ENCODE peak calls at places on chromosome 5, in eight cellular contexts. S is suprapubic skin, M is endodermal cell, C is mucosa of descending colon, F is transverse colon, K is OCI-LY7, T is sigmoid colon, P is left ventricle myocardium inferior. J is an unnamed sample. For H3K4me1, the result is how much of the 10 kb centered on the place peaks cover.

GRCh38 chr5:146745937-146746577 is 132.5 kb downstream of the PPP2R2B start:
- DNase-seq in S (no peak), T (no peak), P (no peak), M (no peak), K (no peak), C (no peak), F (no peak), J (no peak)

GRCh38 chr5:50874277-50874984 is 208.0 kb downstream of the PARP8 start:
- DNase-seq in P (no peak), T (no peak), K (no peak), F (no peak), S (no peak), M (no peak), C (no peak), J (no peak)

GRCh38 chr5:57735754-57736153 is 253.1 kb upstream of the ACTBL2 start:
- DNase-seq in S (no peak), K (no peak), M (no peak), P (no peak), C (no peak), F (no peak), T (no peak), J (no peak)

GRCh38 chr5:168128154-168128553 is 163.3 kb upstream of the WWC1 start:
- DNase-seq in F (no peak), T (no peak), M (no peak), C (no peak), K (no peak), P (no peak), S (no peak), J (no peak)

GRCh38 chr5:95715799-95716461 is 15.2 kb upstream of the RHOBTB3 start:
- DNase-seq in P (no peak), M (no peak), C (no peak), F (no peak), S (no peak), K (no peak), T (no peak), J (no peak)

GRCh38 chr5:5494489-5495402 is 72.3 kb downstream of the ICE1 start:
- DNase-seq in P (peak), C (peak), M (peak), F (peak), S (peak), K (peak), T (peak), J (peak)

GRCh38 chr5:180606215-180606785 is 15.0 kb upstream of the SCGB3A1 start:
- DNase-seq in K (no peak), T (peak), P (no peak), C (no peak), F (no peak), M (no peak), S (no peak), J (no peak)

GRCh38 chr5:178496219-178496618 is 94.0 kb downstream of the COL23A1 start:
- DNase-seq in S (no peak), K (no peak), M (no peak), T (no peak), F (no peak), P (no peak), C (no peak), J (no peak)

GRCh38 chr5:123439616-123440153 is 16.5 kb upstream of the CEP120 start:
- DNase-seq in C (peak), S (no peak), P (no peak), M (no peak), K (no peak), T (no peak), F (no peak), J (no peak)

GRCh38 chr5:169735913-169736312 is 98.8 kb downstream of the DOCK2 start:
- DNase-seq in P (no peak), S (no peak), F (no peak), T (no peak), K (no peak), C (no peak), M (no peak), J (no peak)

DNA sequence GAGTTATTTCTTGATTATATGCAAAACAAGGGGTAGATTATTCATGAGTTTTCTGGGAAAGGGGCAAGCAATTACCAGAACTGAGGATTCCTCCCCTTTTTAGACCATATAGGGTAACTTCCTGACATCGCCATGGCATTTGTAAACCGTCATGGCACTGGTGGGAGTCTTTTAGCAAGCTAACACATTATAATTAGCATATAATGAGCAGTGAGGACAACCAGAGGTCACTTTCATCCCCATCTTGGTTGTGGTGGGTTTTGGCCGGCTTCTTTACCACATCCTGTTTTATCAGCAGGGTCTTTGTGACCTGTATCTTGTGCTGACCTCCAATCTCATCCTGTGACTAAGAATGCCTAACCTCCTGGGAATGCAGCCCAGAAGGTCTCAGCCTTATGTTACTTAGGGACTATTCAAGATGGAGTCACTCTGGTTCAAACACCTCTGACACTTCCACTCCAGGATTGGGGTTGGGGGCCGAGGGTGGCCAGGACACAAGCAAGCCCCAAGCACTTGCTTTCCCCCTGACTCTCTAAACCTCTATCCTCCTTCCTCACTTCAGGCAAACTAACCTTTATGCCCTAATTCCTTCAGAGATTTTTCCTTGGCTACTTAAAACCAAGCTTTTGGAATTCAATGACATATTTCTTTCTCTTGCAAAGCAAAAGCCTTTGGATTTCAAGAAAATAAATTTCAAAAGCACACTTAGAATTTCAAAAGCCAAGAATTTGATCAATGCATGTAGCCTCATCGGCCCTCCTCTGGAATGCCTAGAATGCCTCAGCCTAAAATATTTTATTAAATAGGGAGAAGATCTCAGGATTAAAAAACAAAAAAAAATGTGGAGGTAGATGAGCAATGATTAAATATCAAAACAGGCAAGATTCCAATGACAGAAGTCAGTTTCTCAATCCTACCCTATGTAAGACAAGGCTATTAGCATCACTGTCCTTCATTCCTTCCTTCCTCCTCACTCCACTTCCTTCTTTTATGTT is 168.7 kb downstream of the CDH6 start:
- DNase-seq in S (no peak), C (no peak), K (no peak), T (no peak), M (no peak), F (no peak), P (no peak), J (no peak)
- H3K4me1 ChIP-seq in S (under half), C (under half), K (under half), T (under half), M (under half), F (under half), P (under half), J (under half)

DNA sequence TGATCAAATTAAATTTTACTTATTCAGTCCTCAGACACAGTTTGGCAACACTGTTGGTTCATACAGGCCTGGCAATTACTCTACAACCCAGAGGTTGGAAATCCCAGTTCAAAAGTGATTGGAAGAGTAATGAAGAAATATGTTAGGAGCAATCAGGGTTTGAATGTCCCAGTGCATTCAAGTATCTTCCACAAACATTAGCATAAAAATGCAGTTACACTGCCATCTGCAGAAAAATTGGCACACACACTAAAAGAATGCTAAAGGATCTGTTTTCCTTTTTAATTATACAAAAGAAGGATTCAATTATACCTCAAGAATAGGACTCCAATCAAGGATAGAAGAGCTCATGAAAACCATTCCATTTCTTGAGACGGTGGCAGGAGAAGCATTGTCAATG is 130.2 kb downstream of the DNAH5 start:
- DNase-seq in S (no peak), C (no peak), T (no peak), M (no peak), P (no peak), F (no peak), K (no peak), J (no peak)
- TF ChIP-seq CTCF in S (no peak), C (no peak), T (no peak), M (no peak), P (no peak), F (no peak), K (peak), J (no peak)

GRCh38 chr5:17305024-17305423 is 87.6 kb downstream of the BASP1 start:
- DNase-seq in T (no peak), C (no peak), P (no peak), K (no peak), S (no peak), F (no peak), M (no peak), J (no peak)
- H3K4me1 ChIP-seq in T (under half), C (under half), P (under half), K (under half), S (under half), F (under half), M (under half), J (under half)

GRCh38 chr5:138568061-138568824 is 7.0 kb downstream of the HSPA9 start:
- DNase-seq in K (no peak), M (no peak), P (no peak), S (no peak), C (no peak), T (no peak), F (no peak), J (peak)
- TF ChIP-seq CTCF in K (peak), M (peak), P (no peak), S (no peak), C (no peak), T (no peak), F (no peak), J (no peak)

GRCh38 chr5:141637693-141638419 is 1.1 kb downstream of the RELL2 start:
- DNase-seq in P (peak), S (no peak), T (peak), K (peak), F (peak), C (peak), M (peak), J (peak)

GRCh38 chr5:141639357-141640050 is 2.7 kb downstream of the RELL2 start:
- DNase-seq in F (no peak), C (no peak), P (no peak), K (no peak), T (no peak), S (no peak), M (no peak), J (no peak)

GRCh38 chr5:141637266-141637692 is 482 bp downstream of the RELL2 start:
- DNase-seq in C (peak), K (peak), T (no peak), F (peak), S (no peak), M (peak), P (no peak), J (no peak)

GRCh38 chr5:141640051-141640415 is 3.2 kb downstream of the RELL2 start:
- DNase-seq in M (no peak), T (no peak), C (no peak), K (no peak), S (no peak), F (no peak), P (no peak), J (peak)

DNA sequence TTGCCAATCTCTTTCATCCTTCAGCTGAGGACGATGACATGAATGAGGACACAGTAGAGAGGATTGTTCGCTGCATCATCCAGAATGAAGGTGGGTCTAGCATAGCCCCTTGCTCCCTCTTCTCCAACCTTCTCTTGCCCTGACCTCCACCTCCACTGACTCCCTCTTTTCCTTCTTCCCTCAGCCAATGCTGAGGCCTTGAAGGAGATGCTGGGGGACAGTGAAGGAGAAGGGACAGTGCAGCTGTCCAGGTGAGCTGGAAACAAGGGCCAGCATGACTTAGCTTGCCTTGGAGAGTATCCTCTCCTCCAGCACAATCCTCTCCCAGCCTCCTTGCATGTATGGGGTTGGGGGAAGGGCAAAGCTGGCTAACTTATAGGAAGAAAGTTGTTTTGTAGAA is 2.0 kb downstream of the RELL2 start:
- DNase-seq in T (no peak), S (no peak), C (no peak), K (no peak), P (no peak), F (no peak), M (no peak), J (no peak)
- H3K4me1 ChIP-seq in T (under half), S (under half), C (under half), K (under half), P (under half), F (under half), M (under half), J (under half)

GRCh38 chr5:116037236-116037822 is 5.1 kb downstream of the ARL14EPL start:
- DNase-seq in M (no peak), C (no peak), S (no peak), P (no peak), K (no peak), T (no peak), F (no peak), J (no peak)
- TF ChIP-seq CTCF in M (peak), C (no peak), S (no peak), P (no peak), K (peak), T (no peak), F (no peak), J (no peak)

GRCh38 chr5:30099634-30100033 is 1093.9 kb upstream of the CDH6 start:
- DNase-seq in P (no peak), F (no peak), C (no peak), M (no peak), S (no peak), K (no peak), T (no peak), J (no peak)

GRCh38 chr5:30102185-30102584 is 1091.3 kb upstream of the CDH6 start:
- DNase-seq in S (no peak), M (no peak), K (no peak), C (no peak), P (no peak), F (no peak), T (no peak), J (no peak)

GRCh38 chr5:30098940-30099339 is 1094.5 kb upstream of the CDH6 start:
- DNase-seq in P (no peak), C (no peak), K (no peak), S (no peak), T (no peak), M (no peak), F (no peak), J (no peak)

GRCh38 chr5:30100148-30100547 is 1093.3 kb upstream of the CDH6 start:
- DNase-seq in T (no peak), C (no peak), S (no peak), K (no peak), M (no peak), P (no peak), F (no peak), J (no peak)

DNA sequence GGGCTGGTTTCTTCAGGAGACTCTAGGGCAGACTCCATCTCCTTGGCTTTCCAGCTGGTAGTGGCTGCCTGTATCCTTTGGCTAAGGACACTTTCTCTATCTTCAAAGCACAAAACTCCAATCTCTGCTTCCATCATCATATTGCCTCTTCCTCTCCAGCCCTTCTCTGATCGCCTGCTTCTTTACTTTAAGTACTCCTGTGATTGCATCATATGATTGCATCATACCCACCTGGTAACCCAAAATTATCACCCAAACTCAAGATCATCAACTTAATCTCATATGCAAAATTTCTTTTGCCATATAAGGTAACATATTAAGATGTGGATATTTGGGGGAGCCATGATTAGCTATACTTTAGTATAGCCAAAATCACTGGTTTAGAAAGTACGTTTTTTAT is 1092.6 kb upstream of the CDH6 start:
- DNase-seq in T (no peak), P (no peak), C (no peak), S (no peak), K (no peak), F (no peak), M (no peak), J (no peak)
- H3K4me1 ChIP-seq in T (under half), P (under half), C (under half), S (under half), K (under half), F (under half), M (under half), J (under half)

GRCh38 chr5:172453206-172453985 is 929 bp downstream of the SH3PXD2B start:
- DNase-seq in S (peak), F (peak), T (peak), K (no peak), P (no peak), M (peak), C (peak), J (no peak)
- TF ChIP-seq CTCF in S (peak), F (peak), T (peak), K (peak), P (peak), M (peak), C (peak), J (no peak)

DNA sequence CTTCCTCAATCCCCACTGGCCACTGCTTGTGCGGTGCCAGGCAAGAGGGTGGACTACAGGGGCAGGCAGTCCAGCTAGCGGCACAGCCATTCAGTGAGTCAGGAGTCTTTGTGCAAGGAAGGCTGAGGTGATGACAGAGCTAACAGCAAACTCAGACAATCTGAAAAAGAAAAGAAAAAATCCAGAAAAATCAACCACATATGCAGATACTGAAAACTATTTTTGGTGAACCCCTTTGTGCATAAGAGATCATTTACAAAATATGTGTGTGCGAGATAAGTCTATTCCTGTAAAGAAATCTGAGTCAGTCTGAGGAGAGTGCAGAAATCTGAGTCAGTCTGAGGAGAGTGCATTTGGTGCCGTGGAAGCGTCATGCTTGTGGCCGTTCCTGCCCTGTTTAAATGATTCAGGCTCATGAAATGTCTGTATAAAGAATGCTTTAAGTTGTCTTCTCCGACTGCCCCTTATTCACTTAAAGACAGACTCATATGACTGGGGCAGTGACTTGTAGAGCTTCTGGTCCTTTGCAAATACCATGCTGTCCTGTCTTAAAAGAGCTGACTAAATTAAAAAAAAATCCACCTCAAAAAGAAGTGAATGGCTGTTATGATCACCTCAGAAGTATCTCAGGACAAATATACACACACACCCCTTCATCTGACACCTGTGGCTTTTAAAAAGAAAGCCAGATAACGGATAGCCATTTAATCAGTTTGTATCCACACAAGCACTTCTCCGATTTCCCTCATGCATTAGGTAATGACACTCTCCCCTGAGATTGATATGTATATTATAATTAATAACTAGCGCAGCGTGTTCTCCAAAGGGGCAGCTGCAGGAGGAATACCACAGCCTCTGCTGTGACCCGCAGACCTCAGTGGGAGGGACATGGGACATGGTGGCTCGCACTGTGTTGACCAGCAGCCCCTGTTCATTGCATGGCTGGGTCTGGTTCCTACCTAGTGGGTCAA is 47.3 kb downstream of the TRIO start:
- DNase-seq in M (no peak), F (no peak), S (no peak), P (no peak), K (no peak), T (no peak), C (no peak), J (no peak)
- H3K4me1 ChIP-seq in M (under half), F (half or more), S (under half), P (half or more), K (under half), T (under half), C (under half), J (under half)

J was measured in thyroid gland.